ENCODE peak calls at places on chromosomes 11 and 22, in eight cellular contexts. A is stimulated activated CD8-positive, alpha-beta memory T cell treated with anti-CD3 and anti-CD28 coated beads, Interleukin-7, amount 100 ng/mL, for 1 hour; P is MV-4-11; I is amniotic stem cell; C is CD8-positive, alpha-beta T cell; V is transverse colon; B is cerebellar cortex; M is NCI-H1694 treated with DMSO at 0.1 percent for 48 hours. U is an unnamed sample.

GRCh38 chr11:117914398-117914761 is 14.8 kb downstream of the TMPRSS13 start:
- DNase-seq in A (no peak), M (no peak), C (no peak), P (no peak), I (no peak), B (no peak), V (no peak), U (no peak)

GRCh38 chr11:95596011-95596489 is 193.5 kb downstream of the FAM76B start:
- DNase-seq in P (no peak), I (no peak), C (no peak), A (no peak), M (no peak), V (no peak), B (no peak), U (no peak)

GRCh38 chr11:2193099-2193886 is 21.7 kb upstream of the TH start:
- DNase-seq in A (no peak), C (no peak), I (no peak), V (peak; percentile 64), B (no peak), M (no peak), P (no peak), U (no peak)

GRCh38 chr11:16603245-16603644 is 135.2 kb upstream of the C11orf58 start:
- DNase-seq in V (no peak), B (no peak), A (no peak), I (no peak), C (no peak), M (no peak), P (no peak), U (no peak)

GRCh38 chr11:110828086-110828485 is 115.8 kb upstream of the ARHGAP20 start:
- DNase-seq in I (no peak), V (no peak), A (no peak), M (no peak), B (no peak), C (no peak), P (no peak), U (no peak)

GRCh38 chr22:36569999-36570398 is 41.0 kb upstream of the EIF3D start:
- DNase-seq in P (no peak), M (no peak), I (no peak), A (no peak), C (no peak), B (peak; percentile 49), V (no peak), U (no peak)

GRCh38 chr11:33778682-33779081 is 4.4 kb upstream of the FBXO3 start:
- DNase-seq in B (peak; percentile 88), P (no peak), C (no peak), V (no peak), M (peak; percentile 77), A (no peak), I (peak; percentile 20), U (no peak)

GRCh38 chr22:27754247-27754887 is 47.2 kb downstream of the MN1 start:
- DNase-seq in P (no peak), M (peak; percentile 7), I (no peak), B (no peak), A (no peak), C (no peak), V (no peak), U (no peak)

GRCh38 chr11:120344302-120345004 is 8.2 kb downstream of the ARHGEF12 start:
- DNase-seq in V (peak; percentile 18), A (no peak), B (no peak), C (peak; percentile 53), I (no peak), M (no peak), P (peak; percentile 96), U (peak; percentile 82)

GRCh38 chr11:41836426-41836825 is 377.0 kb upstream of the LRRC4C start:
- DNase-seq in I (no peak), C (no peak), M (no peak), V (no peak), P (no peak), A (no peak), B (no peak), U (no peak)

GRCh38 chr11:91947215-91947614 is 277.4 kb upstream of the FAT3 start:
- DNase-seq in I (no peak), B (no peak), A (no peak), M (peak; percentile 48), V (no peak), C (no peak), P (no peak), U (no peak)

GRCh38 chr11:122189259-122189658 is 73.2 kb upstream of the BLID start:
- DNase-seq in M (no peak), I (peak; percentile 86), A (no peak), P (no peak), C (no peak), B (no peak), V (no peak), U (no peak)

GRCh38 chr11:112179601-112180000 is 4.3 kb downstream of the BCO2 start:
- DNase-seq in A (no peak), M (no peak), C (no peak), V (no peak), P (peak; percentile 93), I (no peak), B (no peak), U (peak; percentile 92)

GRCh38 chr22:32106930-32107329 is 52.2 kb downstream of the C22orf42 start:
- DNase-seq in M (no peak), A (no peak), V (no peak), C (no peak), P (peak; percentile 14), B (no peak), I (no peak), U (peak; percentile 29)

GRCh38 chr11:115636686-115637555 is 132.7 kb upstream of the CADM1 start:
- DNase-seq in A (no peak), P (no peak), I (no peak), B (no peak), M (no peak), C (no peak), V (no peak), U (no peak)

U was measured in Kasumi-1.